ENCODE peak calls at places on chromosomes 4 and X, in seven cellular contexts. V is C1 segment of cervical spinal cord; F is omental fat pad; H is NCI-H2081; K is Calu3; O is fibroblast of mammary gland; X is stimulated activated CD4-positive, alpha-beta T cell treated with anti-CD3 and anti-CD28 coated beads, Interleukin-4, amount 100 ng/mL, for 4 hours. D is an unnamed sample.

GRCh38 chrX:1427756-1428155 is 25.0 kb downstream of the ASMTL start:
- DNase-seq in V (no peak), F (no peak), H (no peak), K (no peak), O (no peak), X (no peak), D (no peak)

GRCh38 chr4:8508266-8508665 is 67.7 kb downstream of the TRMT44 start:
- DNase-seq in V (no peak), F (no peak), H (no peak), K (no peak), O (no peak), X (no peak), D (no peak)

GRCh38 chrX:103687696-103688191 is 1.2 kb upstream of the MORF4L2 start:
- DNase-seq in V (peak), F (peak), H (peak), K (peak), O (peak), X (peak), D (peak)

GRCh38 chr4:1579834-1580686 is 104.1 kb downstream of the FAM53A start:
- DNase-seq in V (peak), F (no peak), H (no peak), K (peak), O (peak), X (peak), D (peak)

GRCh38 chrX:40468033-40468979 is 112.5 kb upstream of the ATP6AP2 start:
- DNase-seq in V (peak), F (no peak), H (peak), K (peak), O (peak), X (peak), D (peak)

GRCh38 chr4:81052119-81053068 is 21.9 kb downstream of the BMP3 start:
- DNase-seq in V (peak), F (peak), H (peak), K (peak), O (peak), X (no peak), D (peak)

GRCh38 chr4:80090101-80090500 is 17.1 kb upstream of the ANTXR2 start:
- DNase-seq in V (no peak), F (no peak), H (no peak), K (no peak), O (no peak), X (no peak), D (no peak)

GRCh38 chr4:172758586-172759340 is 409.8 kb upstream of the GALNT7 start:
- DNase-seq in V (no peak), F (no peak), H (no peak), K (no peak), O (peak), X (no peak), D (no peak)

GRCh38 chr4:78311306-78311705 is 240.3 kb upstream of the ANXA3 start:
- DNase-seq in V (no peak), F (no peak), H (no peak), K (no peak), O (no peak), X (no peak), D (no peak)

GRCh38 chr4:42673084-42673429 is 16.2 kb upstream of the ATP8A1 start:
- DNase-seq in V (no peak), F (no peak), H (no peak), K (no peak), O (peak), X (no peak), D (peak)

GRCh38 chrX:150334100-150334499 is 29.0 kb upstream of the MAMLD1 start:
- DNase-seq in V (no peak), F (no peak), H (no peak), K (no peak), O (peak), X (no peak), D (no peak)

GRCh38 chr4:108336076-108336475 is 167.3 kb upstream of the LEF1 start:
- DNase-seq in V (no peak), F (no peak), H (no peak), K (no peak), O (peak), X (no peak), D (no peak)

GRCh38 chrX:106894978-106895452 is 8.1 kb downstream of the RIPPLY1 start:
- DNase-seq in V (no peak), F (no peak), H (no peak), K (peak), O (peak), X (no peak), D (peak)

GRCh38 chrX:13153796-13154195 is 109.4 kb upstream of the FAM9C start:
- DNase-seq in V (no peak), F (no peak), H (no peak), K (no peak), O (peak), X (no peak), D (no peak)

GRCh38 chr4:151993521-151993920 is 232.7 kb upstream of the GATB start:
- DNase-seq in V (no peak), F (no peak), H (no peak), K (no peak), O (no peak), X (no peak), D (no peak)

GRCh38 chrX:363621-364375 is 22.9 kb downstream of the PPP2R3B start:
- DNase-seq in V (no peak), F (no peak), H (no peak), K (no peak), O (no peak), X (no peak), D (no peak)

GRCh38 chr4:105147226-105148151 is 813 bp downstream of the TET2 start:
- DNase-seq in V (peak), F (no peak), H (peak), K (peak), O (peak), X (peak), D (peak)

GRCh38 chr4:2809610-2810180 is 16.8 kb downstream of the SH3BP2 start:
- DNase-seq in V (no peak), F (no peak), H (no peak), K (no peak), O (no peak), X (no peak), D (no peak)

GRCh38 chr4:107931775-107932321 is 499 bp downstream of the CYP2U1 start:
- DNase-seq in V (no peak), F (no peak), H (peak), K (no peak), O (no peak), X (peak), D (peak)

GRCh38 chrX:633043-633654 is 2.6 kb downstream of the SHOX start:
- DNase-seq in V (no peak), F (no peak), H (no peak), K (no peak), O (no peak), X (no peak), D (no peak)

GRCh38 chr4:40621229-40621591 is 8.5 kb downstream of the RBM47 start:
- DNase-seq in V (no peak), F (no peak), H (no peak), K (no peak), O (no peak), X (no peak), D (no peak)

GRCh38 chr4:159134422-159134821 is 31.5 kb downstream of the RAPGEF2 start:
- DNase-seq in V (no peak), F (no peak), H (no peak), K (no peak), O (no peak), X (no peak), D (no peak)

GRCh38 chr4:68342139-68342538 is 7.8 kb downstream of the YTHDC1 start:
- DNase-seq in V (no peak), F (no peak), H (peak), K (no peak), O (peak), X (no peak), D (peak)

GRCh38 chrX:9465380-9466114 is 689 bp downstream of the TBL1X start:
- DNase-seq in V (peak), F (no peak), H (no peak), K (peak), O (no peak), X (peak), D (peak)

GRCh38 chrX:109889289-109890006 is 113.5 kb upstream of the TMEM164 start:
- DNase-seq in V (peak), F (no peak), H (no peak), K (peak), O (peak), X (no peak), D (no peak)

D was measured in DMS53.